ENCODE peak calls at places on chromosomes 16 and 17, in eight cellular contexts. L is tibial nerve, G is A549, U is heart left ventricle, K is sigmoid colon, P is stomach, R is ovary, S is uterus. Q is an unnamed sample.

GRCh38 chr16:336269-336668 is 16.3 kb downstream of the AXIN1 start:
- DNase-seq in P (no peak), R (no peak), K (no peak), S (no peak), U (no peak), G (no peak), L (no peak), Q (no peak)

GRCh38 chr16:3045758-3046505 is 429 bp upstream of the MMP25 start:
- DNase-seq in G (no peak), S (no peak), L (no peak), U (peak), R (no peak), K (no peak), P (no peak), Q (no peak)

GRCh38 chr17:80137131-80137530 is 9.8 kb downstream of the EIF4A3 start:
- DNase-seq in K (peak), R (no peak), U (no peak), P (no peak), S (no peak), L (no peak), G (no peak), Q (no peak)

GRCh38 chr16:54542805-54543504 is 256.4 kb upstream of the IRX3 start:
- DNase-seq in L (no peak), G (no peak), R (no peak), S (no peak), K (no peak), U (no peak), P (no peak), Q (no peak)

GRCh38 chr16:27112093-27112811 is 45.5 kb downstream of the C16orf82 start:
- DNase-seq in G (no peak), U (no peak), K (no peak), L (no peak), R (no peak), S (no peak), P (no peak), Q (no peak)

GRCh38 chr16:51651061-51651466 is 500.0 kb upstream of the SALL1 start:
- DNase-seq in K (no peak), U (no peak), P (no peak), L (no peak), S (no peak), R (peak), G (no peak), Q (no peak)

GRCh38 chr17:20084621-20085282 is 75.6 kb downstream of the SPECC1 start:
- DNase-seq in L (no peak), R (no peak), U (no peak), S (no peak), G (no peak), P (no peak), K (no peak), Q (no peak)

GRCh38 chr17:64001763-64002529 is 3.8 kb downstream of the PRR29 start:
- DNase-seq in K (peak), U (peak), R (no peak), P (no peak), G (no peak), S (no peak), L (no peak), Q (no peak)

GRCh38 chr16:48704710-48705109 is 94.7 kb upstream of the N4BP1 start:
- DNase-seq in G (no peak), S (no peak), P (no peak), L (no peak), U (no peak), K (no peak), R (no peak), Q (no peak)

GRCh38 chr16:77402118-77402517 is 32.7 kb downstream of the ADAMTS18 start:
- DNase-seq in U (no peak), S (no peak), K (no peak), R (no peak), P (no peak), G (no peak), L (no peak), Q (peak)

GRCh38 chr17:61251939-61252865 is 147.4 kb upstream of the TBX2 start:
- DNase-seq in P (peak), S (peak), L (peak), R (peak), G (no peak), U (peak), K (peak), Q (peak)

GRCh38 chr16:66832190-66832589 is 1.4 kb upstream of the NAE1 start:
- DNase-seq in P (no peak), U (no peak), S (no peak), G (no peak), R (no peak), K (no peak), L (no peak), Q (no peak)

GRCh38 chr16:66832661-66833305 is 2.0 kb upstream of the NAE1 start:
- DNase-seq in U (no peak), R (no peak), G (no peak), P (no peak), K (no peak), S (no peak), L (no peak), Q (no peak)

GRCh38 chr16:66834746-66835145 is 4.0 kb upstream of the NAE1 start:
- DNase-seq in R (no peak), U (no peak), P (no peak), K (no peak), S (no peak), G (no peak), L (no peak), Q (no peak)

GRCh38 chr16:66830422-66831404 is at the start of gene NAE1:
- DNase-seq in R (peak), S (peak), P (peak), L (peak), K (peak), U (peak), G (peak), Q (no peak)
- TF ChIP-seq POLR2A in R (peak), S (peak), P (no peak), L (peak), K (peak), U (no peak), G (peak), Q (peak)

GRCh38 chr16:11250091-11250785 is 5.8 kb downstream of the SOCS1 start:
- DNase-seq in K (no peak), L (no peak), S (no peak), G (no peak), R (no peak), U (peak), P (no peak), Q (no peak)
- TF ChIP-seq POLR2A in K (no peak), L (no peak), S (no peak), G (no peak), R (no peak), U (no peak), P (no peak), Q (no peak)

DNA sequence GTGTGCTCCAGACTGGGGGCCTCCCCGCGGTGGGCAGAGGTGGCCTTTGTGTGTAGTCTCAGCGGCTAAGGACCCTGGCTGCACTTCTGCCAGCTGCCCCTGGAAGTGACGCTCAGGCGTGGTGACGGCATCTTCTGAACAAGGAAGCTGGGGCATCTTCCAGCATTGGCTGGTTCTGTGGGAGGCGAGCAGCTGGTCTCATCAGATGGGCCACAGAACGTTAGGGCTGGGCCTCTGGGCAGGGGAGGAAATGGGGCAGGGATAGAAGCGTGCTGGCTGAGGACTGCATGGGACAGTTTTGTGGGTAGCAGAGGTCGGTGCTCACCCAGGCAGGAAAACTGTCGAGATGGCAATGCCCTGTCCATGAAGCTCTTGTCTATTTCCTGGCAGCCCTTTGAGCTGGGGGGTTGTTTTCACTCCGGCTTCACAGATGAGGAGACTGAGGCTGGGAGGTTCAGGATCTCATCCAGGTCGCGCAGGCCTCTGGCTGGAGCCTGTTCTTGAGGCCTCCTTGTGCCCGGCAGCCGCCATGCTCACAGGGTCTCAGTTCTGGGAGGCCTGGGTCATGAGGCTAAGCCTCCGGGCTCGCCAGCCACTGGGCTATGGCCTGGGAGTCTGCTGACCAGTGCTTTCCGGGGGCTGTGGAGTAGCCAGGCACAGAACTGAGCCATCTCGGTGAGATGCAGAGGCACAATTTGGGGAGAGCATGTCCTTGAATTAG is 16.3 kb downstream of the IRF8 start:
- DNase-seq in U (peak), L (no peak), S (no peak), G (no peak), R (no peak), K (no peak), P (no peak), Q (no peak)
- TF ChIP-seq POLR2A in U (no peak), L (no peak), S (no peak), G (no peak), R (no peak), K (no peak), P (no peak), Q (no peak)

GRCh38 chr16:89688395-89688794 is 1.9 kb downstream of the CDK10 start:
- DNase-seq in K (no peak), R (no peak), S (no peak), G (no peak), U (peak), L (no peak), P (no peak), Q (no peak)

GRCh38 chr16:89689142-89689541 is 2.7 kb downstream of the CDK10 start:
- DNase-seq in S (no peak), L (no peak), U (no peak), R (no peak), K (no peak), P (no peak), G (no peak), Q (no peak)

GRCh38 chr16:89685916-89686315 is 573 bp upstream of the CDK10 start:
- DNase-seq in S (no peak), P (no peak), L (no peak), R (no peak), U (no peak), K (no peak), G (no peak), Q (no peak)

GRCh38 chr16:89687092-89687940 is 827 bp downstream of the CDK10 start:
- DNase-seq in U (no peak), L (no peak), R (no peak), G (peak), K (no peak), P (peak), S (no peak), Q (no peak)

GRCh38 chr16:89686520-89687091 is at the start of gene CDK10:
- DNase-seq in U (peak), K (peak), S (peak), P (peak), G (peak), R (peak), L (peak), Q (peak)
- TF ChIP-seq POLR2A in U (no peak), K (peak), S (peak), P (no peak), G (peak), R (peak), L (no peak), Q (peak)

GRCh38 chr17:35998018-35998545 is 3.3 kb downstream of the CCL15 start:
- DNase-seq in P (no peak), K (no peak), L (no peak), R (no peak), G (no peak), U (no peak), S (no peak), Q (peak)

GRCh38 chr17:36001862-36002603 is 680 bp upstream of the CCL15 start:
- DNase-seq in S (no peak), K (no peak), P (peak), R (no peak), G (no peak), L (no peak), U (no peak), Q (no peak)

GRCh38 chr17:36002631-36003030 is 1.3 kb upstream of the CCL15 start:
- DNase-seq in G (no peak), K (no peak), U (no peak), R (no peak), P (no peak), S (no peak), L (no peak), Q (no peak)

GRCh38 chr17:36000730-36001108 is 634 bp downstream of the CCL15 start:
- DNase-seq in S (no peak), G (no peak), R (no peak), P (no peak), K (no peak), L (no peak), U (no peak), Q (no peak)

DNA sequence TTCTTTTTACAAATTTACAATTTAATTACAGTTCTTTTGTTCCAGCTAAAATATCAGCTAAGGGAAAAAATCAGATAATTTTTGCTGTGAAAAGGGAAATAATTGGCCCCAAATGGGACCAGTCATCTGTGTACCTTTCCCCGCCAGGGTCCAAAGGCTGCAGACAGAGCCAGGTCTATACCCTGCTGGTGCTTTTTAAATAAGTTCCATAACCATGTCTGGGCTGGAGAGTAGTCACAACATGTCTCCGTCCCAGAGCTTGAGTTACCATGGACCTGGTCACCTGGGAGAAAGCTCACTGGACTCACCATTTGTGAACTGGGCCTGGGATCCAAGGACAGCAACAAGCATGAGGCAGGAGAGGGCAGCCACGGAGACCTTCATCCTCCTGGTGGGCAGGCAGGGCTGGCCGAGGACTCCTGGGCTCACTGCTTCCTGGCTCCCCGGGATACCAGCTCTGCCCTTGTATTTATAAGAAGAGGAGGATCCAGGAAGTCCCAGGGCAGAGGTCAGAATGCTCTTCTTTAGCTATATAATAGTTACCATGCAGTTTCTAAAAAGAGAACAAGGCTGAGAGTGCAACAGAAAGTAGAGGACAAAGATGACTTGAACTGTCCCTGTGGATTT is at the start of gene CCL15:
- DNase-seq in R (no peak), S (no peak), P (no peak), G (no peak), U (no peak), L (no peak), K (no peak), Q (no peak)
- TF ChIP-seq POLR2A in R (no peak), S (no peak), P (no peak), G (no peak), U (no peak), L (no peak), K (peak), Q (no peak)

GRCh38 chr17:81512984-81513668 is 527 bp upstream of the ACTG1 start:
- DNase-seq in K (peak), S (peak), U (no peak), L (peak), R (peak), G (peak), P (peak), Q (peak)

GRCh38 chr17:81514485-81514734 is 1.8 kb upstream of the ACTG1 start:
- DNase-seq in L (no peak), G (no peak), U (no peak), P (no peak), R (no peak), K (no peak), S (no peak), Q (no peak)

GRCh38 chr17:81514735-81515529 is 2.3 kb upstream of the ACTG1 start:
- DNase-seq in P (peak), L (peak), S (peak), K (peak), G (peak), U (peak), R (peak), Q (no peak)

GRCh38 chr17:81512560-81512983 is at the start of gene ACTG1:
- DNase-seq in L (peak), P (peak), S (peak), G (peak), K (peak), R (peak), U (peak), Q (peak)

DNA sequence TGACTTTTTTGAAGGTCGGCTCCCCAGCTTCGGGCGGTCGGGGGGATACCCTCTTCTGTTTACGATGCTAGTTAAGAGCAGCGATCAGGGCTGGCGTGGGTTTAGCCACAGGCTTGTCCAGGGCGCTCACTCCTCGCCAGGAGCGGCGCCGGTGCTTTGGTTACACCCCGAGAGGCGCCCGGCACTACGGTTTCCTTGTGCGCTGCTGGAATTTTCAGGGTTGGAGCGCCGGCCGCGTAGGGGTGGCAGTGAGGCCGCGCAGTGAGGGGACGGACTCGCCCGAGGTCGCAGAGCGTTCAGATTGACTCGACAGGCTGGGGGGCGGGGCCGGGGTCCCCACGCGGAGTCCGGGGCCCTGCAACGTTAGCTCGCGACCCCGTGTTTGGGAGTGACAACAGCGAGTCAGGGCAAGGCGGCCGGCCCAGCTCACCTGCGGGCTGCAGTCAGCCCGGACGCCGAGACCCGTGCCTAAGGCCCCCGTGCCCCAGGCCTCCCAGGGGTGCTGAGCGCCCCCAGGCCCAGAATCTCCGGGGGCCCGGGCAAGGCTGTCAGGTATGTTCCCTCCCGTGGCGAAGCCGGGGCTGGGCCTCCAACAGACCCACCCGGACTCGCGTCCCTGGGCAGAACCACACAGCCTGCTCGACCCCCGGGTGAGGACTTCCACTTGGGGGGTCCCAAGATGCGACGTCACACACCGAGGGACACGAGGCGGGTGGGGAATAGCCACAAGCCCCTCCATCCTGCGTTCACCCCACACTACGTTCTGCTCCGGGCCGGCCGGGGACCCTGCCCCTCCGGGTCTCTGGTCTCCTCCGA is 1.3 kb upstream of the ACTG1 start:
- DNase-seq in K (peak), S (peak), G (peak), P (peak), R (peak), U (peak), L (peak), Q (no peak)
- TF ChIP-seq POLR2A in K (peak), S (no peak), G (peak), P (no peak), R (no peak), U (no peak), L (no peak), Q (no peak)

Q was measured in esophagus muscularis mucosa.